ENCODE peak calls at places on chromosomes 5 and 9, in ten cellular contexts. One of them, this sample, is unnamed.

GRCh38 chr9:93890436-93890935 is 64.7 kb downstream of the BARX1 start:
- DNase-seq in fibroblast of the conjunctiva: no peak
- DNase-seq in stimulated activated CD4-positive, alpha-beta T cell treated with anti-CD3 and anti-CD28 coated beads, Interleukin-1b, Interleukin-23, amount 100 ng/mL, for 1 hour: no peak
- DNase-seq in heart left ventricle: no peak
- DNase-seq in foreskin fibroblast: no peak
- DNase-seq in substantia nigra: no peak
- DNase-seq in HCT116: no peak
- DNase-seq in mucosa of gallbladder: peak; percentile 13
- DNase-seq in fibroblast of pulmonary artery: no peak
- DNase-seq in nucleus accumbens: no peak
- DNase-seq in this sample: no peak

GRCh38 chr5:68500828-68501227 is 285.3 kb downstream of the PIK3R1 start:
- DNase-seq in heart left ventricle: no peak
- DNase-seq in substantia nigra: no peak
- DNase-seq in stimulated activated CD4-positive, alpha-beta T cell treated with anti-CD3 and anti-CD28 coated beads, Interleukin-1b, Interleukin-23, amount 100 ng/mL, for 1 hour: no peak
- DNase-seq in foreskin fibroblast: no peak
- DNase-seq in fibroblast of the conjunctiva: no peak
- DNase-seq in mucosa of gallbladder: no peak
- DNase-seq in HCT116: no peak
- DNase-seq in fibroblast of pulmonary artery: no peak
- DNase-seq in nucleus accumbens: no peak
- DNase-seq in this sample: no peak

GRCh38 chr5:125245216-125245615 is 498.8 kb upstream of the ZNF608 start:
- DNase-seq in HCT116: no peak
- DNase-seq in stimulated activated CD4-positive, alpha-beta T cell treated with anti-CD3 and anti-CD28 coated beads, Interleukin-1b, Interleukin-23, amount 100 ng/mL, for 1 hour: no peak
- DNase-seq in mucosa of gallbladder: no peak
- DNase-seq in heart left ventricle: no peak
- DNase-seq in fibroblast of pulmonary artery: no peak
- DNase-seq in fibroblast of the conjunctiva: no peak
- DNase-seq in substantia nigra: no peak
- DNase-seq in foreskin fibroblast: no peak
- DNase-seq in nucleus accumbens: no peak
- DNase-seq in this sample: no peak

GRCh38 chr9:17744786-17745185 is 165.9 kb downstream of the SH3GL2 start:
- DNase-seq in stimulated activated CD4-positive, alpha-beta T cell treated with anti-CD3 and anti-CD28 coated beads, Interleukin-1b, Interleukin-23, amount 100 ng/mL, for 1 hour: no peak
- DNase-seq in heart left ventricle: no peak
- DNase-seq in fibroblast of pulmonary artery: peak; percentile 34
- DNase-seq in substantia nigra: no peak
- DNase-seq in HCT116: no peak
- DNase-seq in fibroblast of the conjunctiva: no peak
- DNase-seq in foreskin fibroblast: no peak
- DNase-seq in nucleus accumbens: no peak
- DNase-seq in mucosa of gallbladder: no peak
- DNase-seq in this sample: peak; percentile 3

GRCh38 chr9:94081435-94081834 is 2.8 kb upstream of the PTPDC1 start:
- DNase-seq in nucleus accumbens: no peak
- DNase-seq in mucosa of gallbladder: no peak
- DNase-seq in heart left ventricle: no peak
- DNase-seq in stimulated activated CD4-positive, alpha-beta T cell treated with anti-CD3 and anti-CD28 coated beads, Interleukin-1b, Interleukin-23, amount 100 ng/mL, for 1 hour: no peak
- DNase-seq in foreskin fibroblast: no peak
- DNase-seq in substantia nigra: no peak
- DNase-seq in fibroblast of pulmonary artery: no peak
- DNase-seq in HCT116: no peak
- DNase-seq in fibroblast of the conjunctiva: no peak
- DNase-seq in this sample: no peak

GRCh38 chr5:156411957-156412356 is 85.0 kb downstream of the SGCD start:
- DNase-seq in substantia nigra: no peak
- DNase-seq in foreskin fibroblast: no peak
- DNase-seq in stimulated activated CD4-positive, alpha-beta T cell treated with anti-CD3 and anti-CD28 coated beads, Interleukin-1b, Interleukin-23, amount 100 ng/mL, for 1 hour: no peak
- DNase-seq in fibroblast of pulmonary artery: no peak
- DNase-seq in nucleus accumbens: no peak
- DNase-seq in heart left ventricle: no peak
- DNase-seq in fibroblast of the conjunctiva: no peak
- DNase-seq in HCT116: no peak
- DNase-seq in mucosa of gallbladder: no peak
- DNase-seq in this sample: no peak

GRCh38 chr5:55636177-55636576 is 75.9 kb downstream of the SLC38A9 start:
- DNase-seq in fibroblast of pulmonary artery: peak; percentile 10
- DNase-seq in mucosa of gallbladder: no peak
- DNase-seq in substantia nigra: no peak
- DNase-seq in HCT116: no peak
- DNase-seq in fibroblast of the conjunctiva: no peak
- DNase-seq in stimulated activated CD4-positive, alpha-beta T cell treated with anti-CD3 and anti-CD28 coated beads, Interleukin-1b, Interleukin-23, amount 100 ng/mL, for 1 hour: no peak
- DNase-seq in heart left ventricle: no peak
- DNase-seq in foreskin fibroblast: no peak
- DNase-seq in nucleus accumbens: no peak
- DNase-seq in this sample: no peak

GRCh38 chr9:34686231-34686630 is 4.8 kb downstream of the CCL19 start:
- DNase-seq in mucosa of gallbladder: no peak
- DNase-seq in substantia nigra: no peak
- DNase-seq in nucleus accumbens: no peak
- DNase-seq in stimulated activated CD4-positive, alpha-beta T cell treated with anti-CD3 and anti-CD28 coated beads, Interleukin-1b, Interleukin-23, amount 100 ng/mL, for 1 hour: no peak
- DNase-seq in fibroblast of pulmonary artery: no peak
- DNase-seq in foreskin fibroblast: no peak
- DNase-seq in HCT116: no peak
- DNase-seq in fibroblast of the conjunctiva: peak; percentile 65
- DNase-seq in heart left ventricle: no peak
- DNase-seq in this sample: no peak

GRCh38 chr9:35001285-35001677 is 11.7 kb downstream of the DNAJB5 start:
- DNase-seq in substantia nigra: no peak
- DNase-seq in fibroblast of pulmonary artery: no peak
- DNase-seq in stimulated activated CD4-positive, alpha-beta T cell treated with anti-CD3 and anti-CD28 coated beads, Interleukin-1b, Interleukin-23, amount 100 ng/mL, for 1 hour: no peak
- DNase-seq in HCT116: no peak
- DNase-seq in foreskin fibroblast: no peak
- DNase-seq in nucleus accumbens: no peak
- DNase-seq in fibroblast of the conjunctiva: no peak
- DNase-seq in mucosa of gallbladder: no peak
- DNase-seq in heart left ventricle: no peak
- DNase-seq in this sample: no peak

GRCh38 chr5:55853818-55854217 is 2.7 kb downstream of the IL31RA start:
- DNase-seq in HCT116: no peak
- DNase-seq in substantia nigra: no peak
- DNase-seq in mucosa of gallbladder: no peak
- DNase-seq in stimulated activated CD4-positive, alpha-beta T cell treated with anti-CD3 and anti-CD28 coated beads, Interleukin-1b, Interleukin-23, amount 100 ng/mL, for 1 hour: no peak
- DNase-seq in fibroblast of the conjunctiva: peak; percentile 43
- DNase-seq in nucleus accumbens: no peak
- DNase-seq in fibroblast of pulmonary artery: peak; percentile 39
- DNase-seq in heart left ventricle: no peak
- DNase-seq in foreskin fibroblast: peak; percentile 53
- DNase-seq in this sample: peak; percentile 54

GRCh38 chr9:73176450-73176875 is 24.8 kb downstream of the ANXA1 start:
- DNase-seq in heart left ventricle: no peak
- DNase-seq in HCT116: peak; percentile 78
- DNase-seq in nucleus accumbens: no peak
- DNase-seq in substantia nigra: no peak
- DNase-seq in stimulated activated CD4-positive, alpha-beta T cell treated with anti-CD3 and anti-CD28 coated beads, Interleukin-1b, Interleukin-23, amount 100 ng/mL, for 1 hour: no peak
- DNase-seq in foreskin fibroblast: no peak
- DNase-seq in mucosa of gallbladder: peak; percentile 16
- DNase-seq in fibroblast of pulmonary artery: no peak
- DNase-seq in fibroblast of the conjunctiva: no peak
- DNase-seq in this sample: no peak

GRCh38 chr5:110269478-110270142 is 456.9 kb downstream of the TMEM232 start:
- DNase-seq in stimulated activated CD4-positive, alpha-beta T cell treated with anti-CD3 and anti-CD28 coated beads, Interleukin-1b, Interleukin-23, amount 100 ng/mL, for 1 hour: no peak
- DNase-seq in heart left ventricle: no peak
- DNase-seq in fibroblast of the conjunctiva: no peak
- DNase-seq in nucleus accumbens: no peak
- DNase-seq in fibroblast of pulmonary artery: no peak
- DNase-seq in HCT116: no peak
- DNase-seq in foreskin fibroblast: no peak
- DNase-seq in substantia nigra: no peak
- DNase-seq in mucosa of gallbladder: no peak
- DNase-seq in this sample: no peak

GRCh38 chr9:70130266-70130665 is 86.6 kb downstream of the MAMDC2 start:
- DNase-seq in fibroblast of pulmonary artery: no peak
- DNase-seq in substantia nigra: no peak
- DNase-seq in foreskin fibroblast: no peak
- DNase-seq in heart left ventricle: no peak
- DNase-seq in HCT116: no peak
- DNase-seq in mucosa of gallbladder: no peak
- DNase-seq in fibroblast of the conjunctiva: no peak
- DNase-seq in stimulated activated CD4-positive, alpha-beta T cell treated with anti-CD3 and anti-CD28 coated beads, Interleukin-1b, Interleukin-23, amount 100 ng/mL, for 1 hour: no peak
- DNase-seq in nucleus accumbens: no peak
- DNase-seq in this sample: no peak

GRCh38 chr9:127318651-127319167 is 54.1 kb downstream of the GARNL3 start:
- DNase-seq in mucosa of gallbladder: no peak
- DNase-seq in nucleus accumbens: no peak
- DNase-seq in fibroblast of pulmonary artery: peak; percentile 44
- DNase-seq in heart left ventricle: peak; percentile 28
- DNase-seq in fibroblast of the conjunctiva: no peak
- DNase-seq in stimulated activated CD4-positive, alpha-beta T cell treated with anti-CD3 and anti-CD28 coated beads, Interleukin-1b, Interleukin-23, amount 100 ng/mL, for 1 hour: no peak
- DNase-seq in HCT116: no peak
- DNase-seq in substantia nigra: no peak
- DNase-seq in foreskin fibroblast: peak; percentile 62
- DNase-seq in this sample: no peak

GRCh38 chr9:127144670-127145458 is 22.4 kb upstream of the ANGPTL2 start:
- DNase-seq in HCT116: no peak
- DNase-seq in substantia nigra: no peak
- DNase-seq in foreskin fibroblast: no peak
- DNase-seq in fibroblast of the conjunctiva: no peak
- DNase-seq in fibroblast of pulmonary artery: peak; percentile 72
- DNase-seq in heart left ventricle: peak; percentile 54
- DNase-seq in mucosa of gallbladder: no peak
- DNase-seq in stimulated activated CD4-positive, alpha-beta T cell treated with anti-CD3 and anti-CD28 coated beads, Interleukin-1b, Interleukin-23, amount 100 ng/mL, for 1 hour: no peak
- DNase-seq in nucleus accumbens: no peak
- DNase-seq in this sample: no peak

This sample was measured in endothelial cell of umbilical vein.